ENCODE peak calls at places on chromosome 17, in four cellular contexts. V is EL, N is ELR, J is type B pancreatic cell. Z is an unnamed sample.
A peak's percentile ranks its signal among the peaks of the same experiment; 100 is the strongest.

GRCh38 chr17:45043268-45043681 is 8.2 kb downstream of the DCAKD start:
- DNase-seq in V (no peak), N (no peak), J (no peak), Z (no peak)

GRCh38 chr17:78925234-78925633 is at the start of gene TIMP2:
- DNase-seq in V (peak; percentile 88), N (peak; percentile 93), J (peak; percentile 92), Z (peak; percentile 94)

GRCh38 chr17:68182940-68183551 is 64.8 kb upstream of the AMZ2 start:
- DNase-seq in V (no peak), N (no peak), J (peak; percentile 36), Z (no peak)

GRCh38 chr17:43661699-43662431 is at the start of gene MEOX1:
- DNase-seq in V (peak; percentile 79), N (peak; percentile 81), J (no peak), Z (peak; percentile 65)

GRCh38 chr17:60510723-60511122 is 15.3 kb downstream of the APPBP2 start:
- DNase-seq in V (no peak), N (no peak), J (no peak), Z (no peak)

GRCh38 chr17:61209524-61209923 is 190.1 kb upstream of the TBX2 start:
- DNase-seq in V (no peak), N (no peak), J (no peak), Z (no peak)

GRCh38 chr17:30586818-30587595 is 109.8 kb downstream of the GOSR1 start:
- DNase-seq in V (peak; percentile 87), N (peak; percentile 87), J (no peak), Z (no peak)

GRCh38 chr17:73340093-73340596 is 28.3 kb upstream of the CDC42EP4 start:
- DNase-seq in V (peak; percentile 96), N (peak; percentile 98), J (no peak), Z (no peak)

GRCh38 chr17:40433551-40434384 is 9.5 kb upstream of the IGFBP4 start:
- DNase-seq in V (no peak), N (peak; percentile 45), J (no peak), Z (peak; percentile 39)

GRCh38 chr17:65013613-65014391 is 42.7 kb downstream of the GNA13 start:
- DNase-seq in V (peak; percentile 85), N (peak; percentile 89), J (no peak), Z (no peak)

GRCh38 chr17:74954115-74954514 is 18.4 kb downstream of the OTOP3 start:
- DNase-seq in V (no peak), N (no peak), J (no peak), Z (no peak)

GRCh38 chr17:62085511-62086408 is 20.7 kb upstream of the MED13 start:
- DNase-seq in V (no peak), N (no peak), J (no peak), Z (no peak)

GRCh38 chr17:78748730-78749317 is 33.2 kb downstream of the CYTH1 start:
- DNase-seq in V (peak; percentile 25), N (peak; percentile 65), J (no peak), Z (no peak)

GRCh38 chr17:79843475-79843916 is 4.3 kb upstream of the CBX4 start:
- DNase-seq in V (no peak), N (peak; percentile 18), J (no peak), Z (no peak)

GRCh38 chr17:2689411-2690164 is 22.0 kb downstream of the CLUH start:
- DNase-seq in V (no peak), N (no peak), J (no peak), Z (peak; percentile 7)

GRCh38 chr17:82696916-82697807 is 1.3 kb downstream of the RAB40B start:
- DNase-seq in V (no peak), N (no peak), J (no peak), Z (no peak)

GRCh38 chr17:76388966-76389888 is 4.8 kb downstream of the SPHK1 start:
- DNase-seq in V (no peak), N (peak; percentile 71), J (no peak), Z (no peak)

GRCh38 chr17:75064867-75065561 is 18.0 kb downstream of the KCTD2 start:
- DNase-seq in V (no peak), N (no peak), J (no peak), Z (no peak)

GRCh38 chr17:81494984-81495383 is 17.6 kb downstream of the ACTG1 start:
- DNase-seq in V (no peak), N (peak; percentile 39), J (no peak), Z (no peak)

GRCh38 chr17:15944720-15945492 is at the start of gene ADORA2B:
- DNase-seq in V (peak; percentile 84), N (peak; percentile 82), J (peak; percentile 80), Z (peak; percentile 81)

GRCh38 chr17:50471009-50471905 is 2.6 kb upstream of the CHAD start:
- DNase-seq in V (no peak), N (no peak), J (no peak), Z (no peak)

GRCh38 chr17:75319818-75320691 is 30.8 kb upstream of the SLC25A19 start:
- DNase-seq in V (peak; percentile 72), N (peak; percentile 90), J (no peak), Z (no peak)

GRCh38 chr17:79080349-79080748 is 5.7 kb downstream of the ENGASE start:
- DNase-seq in V (no peak), N (no peak), J (no peak), Z (no peak)

GRCh38 chr17:82457071-82457789 is 1.3 kb upstream of the NARF start:
- DNase-seq in V (no peak), N (no peak), J (no peak), Z (no peak)

GRCh38 chr17:78038748-78039288 is 80.3 kb downstream of the TNRC6C start:
- DNase-seq in V (no peak), N (no peak), J (no peak), Z (no peak)

GRCh38 chr17:40086150-40087044 is 14.0 kb downstream of the NR1D1 start:
- DNase-seq in V (peak; percentile 38), N (peak; percentile 64), J (no peak), Z (peak; percentile 73)

GRCh38 chr17:60573139-60573975 is 26.6 kb upstream of the PPM1D start:
- DNase-seq in V (peak; percentile 77), N (no peak), J (no peak), Z (no peak)

GRCh38 chr17:16027708-16028584 is 28.3 kb downstream of the TTC19 start:
- DNase-seq in V (peak; percentile 94), N (peak; percentile 98), J (no peak), Z (no peak)

GRCh38 chr17:74601944-74602572 is 10.0 kb upstream of the CD300LD start:
- DNase-seq in V (peak; percentile 23), N (peak; percentile 62), J (no peak), Z (peak; percentile 70)

GRCh38 chr17:57375770-57376181 is 119.5 kb downstream of the MSI2 start:
- DNase-seq in V (no peak), N (no peak), J (no peak), Z (no peak)

GRCh38 chr17:81457396-81457795 is 55.2 kb downstream of the ACTG1 start:
- DNase-seq in V (no peak), N (no peak), J (no peak), Z (no peak)

GRCh38 chr17:37097162-37097561 is 148.4 kb downstream of the AATF start:
- DNase-seq in V (no peak), N (no peak), J (no peak), Z (no peak)

GRCh38 chr17:44533533-44534246 is 23.6 kb upstream of the FZD2 start:
- DNase-seq in V (peak; percentile 91), N (peak; percentile 94), J (peak; percentile 95), Z (peak; percentile 94)

GRCh38 chr17:31674305-31674704 is 184.7 kb downstream of the COPRS start:
- DNase-seq in V (peak; percentile 89), N (peak; percentile 85), J (no peak), Z (no peak)

GRCh38 chr17:78739331-78739853 is 42.7 kb downstream of the CYTH1 start:
- DNase-seq in V (no peak), N (no peak), J (no peak), Z (no peak)

GRCh38 chr17:45873728-45874127 is 20.6 kb upstream of the MAPT start:
- DNase-seq in V (no peak), N (peak; percentile 33), J (no peak), Z (no peak)

GRCh38 chr17:80951121-80952090 is 40.2 kb upstream of the CHMP6 start:
- DNase-seq in V (no peak), N (no peak), J (no peak), Z (no peak)